ENCODE peak calls at places on chromosomes 13 and 19, in eight cellular contexts. Y, K, P, T, U, B, W and F are unnamed samples.

GRCh38 chr13:58919551-58919950 is 1244.2 kb downstream of the DIAPH3 start:
- DNase-seq in Y (no peak), K (no peak), P (no peak), T (no peak), U (no peak), B (no peak), W (no peak), F (no peak)

GRCh38 chr13:76812971-76813691 is 73.1 kb downstream of the KCTD12 start:
- DNase-seq in Y (no peak), K (peak), P (no peak), T (no peak), U (no peak), B (no peak), W (peak), F (peak)

GRCh38 chr13:81116461-81117282 is 775.7 kb upstream of the SPRY2 start:
- DNase-seq in Y (no peak), K (no peak), P (no peak), T (no peak), U (no peak), B (no peak), W (no peak), F (no peak)

GRCh38 chr13:77378662-77379061 is 51.8 kb upstream of the MYCBP2 start:
- DNase-seq in Y (no peak), K (no peak), P (no peak), T (no peak), U (no peak), B (no peak), W (no peak), F (no peak)

GRCh38 chr19:33233056-33233873 is 7.6 kb upstream of the SLC7A10 start:
- DNase-seq in Y (no peak), K (no peak), P (no peak), T (no peak), U (no peak), B (no peak), W (no peak), F (no peak)

GRCh38 chr13:85806553-85807175 is 7.4 kb upstream of the SLITRK6 start:
- DNase-seq in Y (peak), K (no peak), P (peak), T (no peak), U (no peak), B (peak), W (no peak), F (no peak)

GRCh38 chr19:45881909-45882528 is 3.9 kb downstream of the IRF2BP1 start:
- DNase-seq in Y (no peak), K (no peak), P (peak), T (peak), U (peak), B (no peak), W (peak), F (no peak)

GRCh38 chr13:74270018-74270417 is 135.8 kb upstream of the KLF12 start:
- DNase-seq in Y (peak), K (no peak), P (no peak), T (no peak), U (no peak), B (no peak), W (no peak), F (no peak)

GRCh38 chr13:64551755-64552154 is 2678.4 kb downstream of the PCDH9 start:
- DNase-seq in Y (peak), K (no peak), P (no peak), T (no peak), U (no peak), B (no peak), W (no peak), F (no peak)

GRCh38 chr13:51251480-51251879 is 29.3 kb downstream of the FAM124A start:
- DNase-seq in Y (no peak), K (no peak), P (no peak), T (no peak), U (no peak), B (no peak), W (no peak), F (peak)

GRCh38 chr13:48493851-48494250 is 39.0 kb downstream of the RCBTB2 start:
- DNase-seq in Y (peak), K (no peak), P (no peak), T (no peak), U (no peak), B (no peak), W (no peak), F (no peak)

GRCh38 chr19:1122972-1123363 is 19.2 kb downstream of the GPX4 start:
- DNase-seq in Y (peak), K (peak), P (peak), T (peak), U (peak), B (peak), W (peak), F (no peak)

GRCh38 chr19:51687791-51688664 is 5.1 kb upstream of the SPACA6 start:
- DNase-seq in Y (peak), K (peak), P (peak), T (peak), U (no peak), B (no peak), W (peak), F (no peak)

GRCh38 chr13:93226623-93227279 is at the start of gene GPC6:
- DNase-seq in Y (peak), K (no peak), P (peak), T (no peak), U (no peak), B (peak), W (peak), F (no peak)

GRCh38 chr19:36001605-36002004 is 6.6 kb downstream of the SDHAF1 start:
- DNase-seq in Y (no peak), K (no peak), P (no peak), T (no peak), U (no peak), B (no peak), W (no peak), F (no peak)

GRCh38 chr13:42279080-42279479 is 7.1 kb downstream of the AKAP11 start:
- DNase-seq in Y (no peak), K (no peak), P (no peak), T (no peak), U (no peak), B (no peak), W (no peak), F (no peak)

GRCh38 chr19:504634-505033 is 2.7 kb upstream of the TPGS1 start:
- DNase-seq in Y (no peak), K (no peak), P (no peak), T (no peak), U (no peak), B (no peak), W (no peak), F (no peak)

GRCh38 chr13:79867248-79867647 is 386.3 kb downstream of the NDFIP2 start:
- DNase-seq in Y (peak), K (no peak), P (no peak), T (no peak), U (no peak), B (no peak), W (no peak), F (no peak)

GRCh38 chr13:92460479-92460878 is 766.1 kb upstream of the GPC6 start:
- DNase-seq in Y (no peak), K (no peak), P (no peak), T (no peak), U (no peak), B (no peak), W (peak), F (no peak)

GRCh38 chr13:34941436-34941834 is 635 bp upstream of the NBEA start:
- DNase-seq in Y (no peak), K (no peak), P (no peak), T (no peak), U (no peak), B (no peak), W (no peak), F (no peak)

GRCh38 chr19:1266818-1267440 is 2.2 kb upstream of the CIRBP start:
- DNase-seq in Y (no peak), K (peak), P (peak), T (peak), U (peak), B (peak), W (peak), F (no peak)

GRCh38 chr13:33976965-33977364 is 159.0 kb downstream of the RFC3 start:
- DNase-seq in Y (no peak), K (no peak), P (no peak), T (no peak), U (no peak), B (no peak), W (no peak), F (no peak)

GRCh38 chr13:52782486-52783448 is 43.1 kb upstream of the CNMD start:
- DNase-seq in Y (no peak), K (peak), P (no peak), T (no peak), U (no peak), B (no peak), W (no peak), F (no peak)

GRCh38 chr13:49098198-49098597 is 121.9 kb upstream of the MLNR start:
- DNase-seq in Y (peak), K (peak), P (peak), T (no peak), U (no peak), B (peak), W (no peak), F (no peak)

GRCh38 chr19:28633223-28634030 is 579.5 kb downstream of the UQCRFS1 start:
- DNase-seq in Y (peak), K (no peak), P (peak), T (no peak), U (no peak), B (peak), W (peak), F (peak)

GRCh38 chr19:29662604-29663404 is 2.5 kb upstream of the PLEKHF1 start:
- DNase-seq in Y (peak), K (peak), P (peak), T (peak), U (no peak), B (peak), W (peak), F (no peak)

GRCh38 chr19:42273407-42274064 is 4.5 kb downstream of the CIC start:
- DNase-seq in Y (no peak), K (no peak), P (no peak), T (no peak), U (peak), B (no peak), W (no peak), F (no peak)

GRCh38 chr19:42198676-42199439 is 18.6 kb downstream of the DEDD2 start:
- DNase-seq in Y (no peak), K (no peak), P (no peak), T (peak), U (no peak), B (no peak), W (no peak), F (no peak)

GRCh38 chr13:87057807-87058520 is 613.2 kb upstream of the SLITRK5 start:
- DNase-seq in Y (peak), K (no peak), P (no peak), T (no peak), U (no peak), B (no peak), W (no peak), F (no peak)

GRCh38 chr19:8438236-8438635 is 6.5 kb upstream of the HNRNPM start:
- DNase-seq in Y (no peak), K (no peak), P (no peak), T (no peak), U (no peak), B (no peak), W (no peak), F (no peak)
- TF ChIP-seq POLR2A in Y (no peak), K (no peak), P (no peak), T (no peak), U (no peak), B (no peak), W (no peak), F (no peak)

DNA sequence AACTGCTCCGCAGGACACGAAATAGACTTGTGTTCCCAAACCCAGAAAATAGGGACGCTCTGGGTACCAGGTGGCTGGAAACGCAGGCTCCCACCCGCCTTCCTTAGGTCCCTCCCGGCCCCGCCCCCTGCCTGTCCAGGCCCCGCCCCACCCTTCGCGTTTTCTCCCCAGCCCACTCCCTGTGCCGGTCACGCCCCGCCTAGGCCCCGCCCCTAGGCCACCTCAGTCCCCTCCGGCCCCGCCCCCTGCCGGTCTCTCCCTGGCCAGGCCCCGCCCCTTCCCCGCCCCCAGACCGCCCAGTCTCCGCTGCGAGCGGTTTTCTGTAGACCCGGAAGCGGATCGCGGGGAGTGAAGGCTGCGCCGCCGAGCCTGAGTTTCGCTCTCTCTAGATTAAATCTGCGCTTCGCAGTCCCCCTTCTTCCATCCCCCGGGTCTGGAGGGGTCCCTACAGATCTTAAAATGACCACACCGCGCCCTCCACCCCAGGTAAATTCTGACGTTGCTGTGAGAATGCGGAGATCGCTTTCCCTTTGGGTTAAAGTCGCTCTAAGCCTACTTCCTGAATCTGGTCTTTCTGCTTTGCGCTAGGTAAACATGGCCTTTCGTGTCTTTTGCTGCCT is 3.7 kb upstream of the ZNF665 start:
- DNase-seq in Y (peak), K (peak), P (peak), T (peak), U (peak), B (peak), W (peak), F (peak)
- TF ChIP-seq POLR2A in Y (peak), K (peak), P (peak), T (peak), U (peak), B (no peak), W (peak), F (peak)

GRCh38 chr19:54136086-54136863 is 1.3 kb upstream of the CNOT3 start:
- DNase-seq in Y (peak), K (no peak), P (no peak), T (no peak), U (no peak), B (no peak), W (no peak), F (no peak)

GRCh38 chr19:54136864-54137113 is 773 bp upstream of the CNOT3 start:
- DNase-seq in Y (no peak), K (no peak), P (no peak), T (no peak), U (no peak), B (no peak), W (no peak), F (no peak)

GRCh38 chr19:54138777-54139256 is 1.3 kb downstream of the CNOT3 start:
- DNase-seq in Y (no peak), K (no peak), P (peak), T (no peak), U (no peak), B (peak), W (no peak), F (no peak)

GRCh38 chr19:54137913-54138776 is 583 bp downstream of the CNOT3 start:
- DNase-seq in Y (no peak), K (peak), P (peak), T (no peak), U (no peak), B (peak), W (no peak), F (no peak)

GRCh38 chr19:54137114-54137912 is at the start of gene CNOT3:
- DNase-seq in Y (peak), K (peak), P (peak), T (peak), U (peak), B (peak), W (peak), F (peak)
- TF ChIP-seq POLR2A in Y (peak), K (peak), P (peak), T (peak), U (peak), B (peak), W (peak), F (peak)

GRCh38 chr19:55651236-55651635 is 3.2 kb downstream of the CCDC106 start:
- DNase-seq in Y (no peak), K (no peak), P (no peak), T (no peak), U (no peak), B (no peak), W (no peak), F (no peak)

GRCh38 chr19:55650602-55651230 is 2.7 kb downstream of the CCDC106 start:
- DNase-seq in Y (no peak), K (no peak), P (no peak), T (no peak), U (no peak), B (no peak), W (no peak), F (no peak)

GRCh38 chr19:55648657-55649578 is 906 bp downstream of the CCDC106 start:
- DNase-seq in Y (no peak), K (no peak), P (peak), T (no peak), U (no peak), B (no peak), W (no peak), F (no peak)

GRCh38 chr19:55647732-55648656 is at the start of gene CCDC106:
- DNase-seq in Y (peak), K (peak), P (peak), T (peak), U (peak), B (peak), W (peak), F (no peak)

GRCh38 chr19:55649579-55650557 is 1.9 kb downstream of the CCDC106 start:
- DNase-seq in Y (no peak), K (no peak), P (no peak), T (no peak), U (no peak), B (no peak), W (no peak), F (no peak)
- TF ChIP-seq POLR2A in Y (no peak), K (no peak), P (no peak), T (no peak), U (no peak), B (no peak), W (no peak), F (no peak)

DNA sequence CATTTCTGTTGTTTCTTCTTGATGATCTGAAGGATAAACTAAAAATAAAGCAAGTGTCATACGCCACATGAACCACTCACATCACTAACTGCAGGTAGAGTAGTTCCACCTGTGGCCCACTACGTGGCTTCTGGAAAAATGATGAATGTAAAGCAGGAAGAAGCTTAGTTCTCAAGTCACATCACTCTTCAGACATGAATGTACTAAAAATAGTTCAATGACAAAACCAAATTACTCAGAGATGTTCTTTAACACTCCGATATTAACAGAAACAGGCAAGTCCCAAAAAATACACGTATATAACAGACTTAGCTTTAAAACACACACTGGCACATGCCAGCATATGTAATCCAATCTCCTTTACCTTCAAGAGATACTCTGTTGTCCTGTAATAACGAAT is 21.6 kb downstream of the RAB20 start:
- DNase-seq in Y (no peak), K (no peak), P (no peak), T (no peak), U (no peak), B (no peak), W (no peak), F (no peak)
- TF ChIP-seq POLR2A in Y (no peak), K (no peak), P (no peak), T (no peak), U (no peak), B (no peak), W (no peak), F (no peak)

DNA sequence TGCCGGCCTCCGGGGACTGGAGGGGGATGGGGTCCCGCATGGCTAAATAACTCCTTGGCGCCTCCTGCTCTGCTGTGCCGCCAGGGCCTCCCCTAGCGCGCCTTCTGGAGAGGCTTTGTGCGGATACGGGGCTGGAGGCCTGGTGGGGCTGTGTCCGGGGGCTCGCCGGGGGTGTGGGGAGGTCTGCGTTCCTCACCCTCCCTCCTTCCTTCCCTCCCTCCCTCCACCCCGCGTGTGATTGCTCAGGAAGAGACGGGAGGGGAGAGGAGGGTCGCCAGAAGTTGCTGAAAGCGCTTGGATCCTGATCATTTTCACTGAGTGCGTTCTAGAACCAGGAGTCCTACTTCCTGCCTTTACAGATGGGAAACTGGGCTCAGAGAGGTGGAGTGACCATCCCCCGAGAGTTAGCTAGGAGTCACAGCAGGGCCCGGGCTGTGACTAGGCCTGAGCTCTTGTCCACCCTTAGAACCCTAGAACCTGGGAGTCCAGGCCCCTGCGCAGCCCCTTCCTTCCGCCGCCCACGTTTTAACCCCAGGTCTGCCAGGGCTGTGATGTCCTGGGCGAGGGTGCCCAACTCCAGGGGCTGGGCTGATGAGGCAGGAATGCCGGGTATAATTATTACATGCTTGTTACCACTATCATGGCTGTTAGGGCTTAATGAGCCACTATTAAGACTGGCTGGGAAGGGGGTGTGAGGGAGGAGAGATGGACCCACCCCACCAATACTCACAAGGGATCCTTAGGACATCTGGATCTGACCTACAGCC is 782 bp upstream of the JUND start:
- DNase-seq in Y (no peak), K (no peak), P (no peak), T (no peak), U (no peak), B (no peak), W (no peak), F (peak)
- TF ChIP-seq POLR2A in Y (peak), K (no peak), P (peak), T (no peak), U (peak), B (peak), W (peak), F (peak)

DNA sequence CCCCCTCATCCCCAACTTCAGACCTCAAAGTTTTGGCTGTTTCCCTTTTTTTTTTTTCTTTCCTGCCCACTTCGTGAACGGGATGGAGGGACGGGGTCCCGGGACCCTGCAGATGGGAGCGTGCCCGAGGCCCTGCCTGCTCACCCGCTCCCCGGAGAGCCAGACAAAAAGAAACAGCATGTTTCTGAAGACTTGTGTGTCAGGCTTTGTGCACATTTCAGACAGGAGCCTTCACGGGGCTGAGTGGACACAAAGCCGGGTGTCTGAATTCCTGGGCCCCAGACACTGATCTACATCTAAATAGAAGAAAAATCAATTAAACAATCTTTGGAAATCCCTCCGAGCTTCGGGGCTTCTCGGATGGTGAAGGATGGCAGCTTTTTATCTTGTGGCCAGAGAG is 4.1 kb downstream of the PGPEP1 start:
- DNase-seq in Y (no peak), K (no peak), P (no peak), T (no peak), U (no peak), B (no peak), W (no peak), F (no peak)
- TF ChIP-seq POLR2A in Y (no peak), K (no peak), P (no peak), T (no peak), U (no peak), B (no peak), W (no peak), F (no peak)

GRCh38 chr13:113205428-113205931 is 3.0 kb downstream of the PCID2 start:
- DNase-seq in Y (peak), K (no peak), P (no peak), T (no peak), U (no peak), B (peak), W (no peak), F (no peak)
- TF ChIP-seq POLR2A in Y (no peak), K (no peak), P (no peak), T (no peak), U (no peak), B (no peak), W (no peak), F (no peak)

GRCh38 chr19:53520547-53521372 is 17.2 kb upstream of the ZNF331 start:
- DNase-seq in Y (peak), K (peak), P (peak), T (peak), U (peak), B (peak), W (peak), F (peak)
- TF ChIP-seq POLR2A in Y (no peak), K (peak), P (no peak), T (no peak), U (peak), B (peak), W (peak), F (no peak)